ENCODE peak calls at places on chromosome 16, in four cellular contexts. B is stimulated activated naive CD8-positive, alpha-beta T cell treated with anti-CD3 and anti-CD28 coated beads, Interleukin-15, amount 100 ng/mL, for 72 hours; I is SHP77; X is stimulated activated CD4-positive, alpha-beta T cell treated with anti-CD3 and anti-CD28 coated beads, Interleukin-1b, Interleukin-23, amount 100 ng/mL, for 1 hour. R is an unnamed sample.

GRCh38 chr16:66408181-66409048 is 18.7 kb upstream of the BEAN1 start:
- DNase-seq in B (peak), I (peak), X (no peak), R (no peak)

GRCh38 chr16:54816471-54816870 is 114.2 kb upstream of the IRX5 start:
- DNase-seq in B (no peak), I (no peak), X (no peak), R (no peak)

GRCh38 chr16:21265104-21265825 is 12.8 kb downstream of the CRYM start:
- DNase-seq in B (no peak), I (no peak), X (no peak), R (no peak)

GRCh38 chr16:80300876-80301275 is 239.9 kb upstream of the DYNLRB2 start:
- DNase-seq in B (no peak), I (no peak), X (no peak), R (no peak)

GRCh38 chr16:85422124-85422373 is 191.1 kb upstream of the GSE1 start:
- DNase-seq in B (no peak), I (no peak), X (no peak), R (no peak)

GRCh38 chr16:58462997-58463891 is 36.7 kb upstream of the NDRG4 start:
- DNase-seq in B (no peak), I (no peak), X (no peak), R (peak)

GRCh38 chr16:89090182-89090630 is 3.4 kb upstream of the ACSF3 start:
- DNase-seq in B (no peak), I (peak), X (no peak), R (peak)

GRCh38 chr16:1991588-1992474 is 2.1 kb downstream of the SYNGR3 start:
- DNase-seq in B (peak), I (no peak), X (peak), R (no peak)

GRCh38 chr16:50207652-50208051 is 54.5 kb downstream of the TENT4B start:
- DNase-seq in B (no peak), I (no peak), X (no peak), R (no peak)

GRCh38 chr16:25586826-25587225 is 104.9 kb upstream of the HS3ST4 start:
- DNase-seq in B (no peak), I (no peak), X (no peak), R (no peak)

GRCh38 chr16:6684076-6684673 is 648.5 kb upstream of the RBFOX1 start:
- DNase-seq in B (no peak), I (peak), X (no peak), R (no peak)

GRCh38 chr16:69112285-69113129 is 7.1 kb downstream of the HAS3 start:
- DNase-seq in B (peak), I (peak), X (peak), R (peak)

GRCh38 chr16:48383877-48384304 is 1.3 kb downstream of the SIAH1 start:
- DNase-seq in B (peak), I (no peak), X (no peak), R (no peak)

GRCh38 chr16:67844441-67844840 is 2.3 kb upstream of the NUTF2 start:
- DNase-seq in B (no peak), I (no peak), X (no peak), R (no peak)

GRCh38 chr16:73464834-73465233 is 416.9 kb upstream of the ZFHX3 start:
- DNase-seq in B (no peak), I (no peak), X (no peak), R (no peak)

GRCh38 chr16:51025588-51026290 is 125.3 kb downstream of the SALL1 start:
- DNase-seq in B (no peak), I (no peak), X (no peak), R (no peak)

GRCh38 chr16:2949705-2950399 is 14.2 kb upstream of the KREMEN2 start:
- DNase-seq in B (no peak), I (no peak), X (no peak), R (no peak)

GRCh38 chr16:29720703-29721102 is 25.1 kb downstream of the C16orf54 start:
- DNase-seq in B (no peak), I (no peak), X (no peak), R (no peak)

GRCh38 chr16:47320546-47321315 is 140.1 kb downstream of the ITFG1 start:
- DNase-seq in B (no peak), I (no peak), X (no peak), R (no peak)

GRCh38 chr16:55876854-55877253 is 1.7 kb upstream of the CES5A start:
- DNase-seq in B (no peak), I (no peak), X (no peak), R (no peak)

GRCh38 chr16:66120656-66121055 is 245.8 kb upstream of the CDH5 start:
- DNase-seq in B (no peak), I (no peak), X (no peak), R (no peak)

GRCh38 chr16:30066882-30067583 is 1.5 kb downstream of the ALDOA start:
- DNase-seq in B (no peak), I (no peak), X (no peak), R (no peak)

GRCh38 chr16:55126456-55126855 is 195.8 kb downstream of the IRX5 start:
- DNase-seq in B (no peak), I (no peak), X (no peak), R (no peak)

GRCh38 chr16:81210807-81211206 is 27.7 kb upstream of the BCO1 start:
- DNase-seq in B (no peak), I (no peak), X (no peak), R (peak)

GRCh38 chr16:87318158-87318644 is 1.0 kb upstream of the C16orf95 start:
- DNase-seq in B (no peak), I (no peak), X (no peak), R (no peak)

R was measured in COR-L47.